ENCODE peak calls at places on chromosome 20, in ten cellular contexts. R, S, K, A, E, B, M, Y, V and O are unnamed samples.
A peak's percentile ranks its signal among the peaks of the same experiment; 100 is the strongest.

GRCh38 chr20:36105731-36106226 is 48.8 kb upstream of the EPB41L1 start:
- DNase-seq in R (no peak), S (no peak), K (no peak), A (no peak), E (no peak), B (no peak), M (no peak), Y (no peak), V (peak; percentile 80), O (no peak)

GRCh38 chr20:25057234-25058050 is 497 bp downstream of the ACSS1 start:
- DNase-seq in R (no peak), S (peak; percentile 39), K (no peak), A (peak; percentile 51), E (peak; percentile 7), B (peak; percentile 68), M (peak; percentile 74), Y (peak; percentile 69), V (peak; percentile 93), O (peak; percentile 60)

GRCh38 chr20:25018841-25019240 is 26.3 kb upstream of the APMAP start:
- DNase-seq in R (no peak), S (no peak), K (no peak), A (no peak), E (no peak), B (no peak), M (no peak), Y (no peak), V (peak; percentile 52), O (no peak)

GRCh38 chr20:63230800-63231268 is 4.9 kb upstream of the BIRC7 start:
- DNase-seq in R (peak; percentile 28), S (no peak), K (no peak), A (peak; percentile 68), E (peak; percentile 6), B (peak; percentile 41), M (no peak), Y (no peak), V (no peak), O (no peak)

GRCh38 chr20:10537850-10538480 is 102.9 kb downstream of the SLX4IP start:
- DNase-seq in R (no peak), S (peak; percentile 32), K (no peak), A (peak; percentile 46), E (no peak), B (no peak), M (no peak), Y (no peak), V (no peak), O (no peak)

GRCh38 chr20:53708129-53708968 is 114.7 kb upstream of the ZNF217 start:
- DNase-seq in R (no peak), S (no peak), K (peak; percentile 61), A (peak; percentile 91), E (no peak), B (no peak), M (peak; percentile 25), Y (peak; percentile 7), V (no peak), O (no peak)

GRCh38 chr20:51596656-51597388 is 54.3 kb upstream of the NFATC2 start:
- DNase-seq in R (no peak), S (no peak), K (no peak), A (peak; percentile 69), E (no peak), B (no peak), M (no peak), Y (no peak), V (no peak), O (no peak)

GRCh38 chr20:32966881-32967781 is 37.1 kb downstream of the SUN5 start:
- DNase-seq in R (no peak), S (no peak), K (peak; percentile 15), A (no peak), E (no peak), B (no peak), M (no peak), Y (no peak), V (peak; percentile 45), O (peak; percentile 51)

GRCh38 chr20:49385471-49385870 is 97.0 kb downstream of the KCNB1 start:
- DNase-seq in R (peak; percentile 25), S (peak; percentile 27), K (no peak), A (peak; percentile 47), E (peak; percentile 48), B (no peak), M (no peak), Y (no peak), V (no peak), O (no peak)

GRCh38 chr20:23245553-23246128 is 105.0 kb upstream of the NXT1 start:
- DNase-seq in R (no peak), S (peak; percentile 23), K (peak; percentile 30), A (peak; percentile 49), E (no peak), B (no peak), M (no peak), Y (no peak), V (peak; percentile 81), O (no peak)

GRCh38 chr20:54054516-54054915 is 15.9 kb downstream of the BCAS1 start:
- DNase-seq in R (no peak), S (peak; percentile 66), K (no peak), A (no peak), E (no peak), B (no peak), M (no peak), Y (no peak), V (no peak), O (no peak)

GRCh38 chr20:24651171-24651972 is 181.9 kb downstream of the SYNDIG1 start:
- DNase-seq in R (no peak), S (peak; percentile 23), K (no peak), A (peak; percentile 97), E (no peak), B (no peak), M (no peak), Y (no peak), V (no peak), O (no peak)

GRCh38 chr20:4154958-4155411 is 139.6 kb upstream of the RNF24 start:
- DNase-seq in R (no peak), S (no peak), K (no peak), A (no peak), E (no peak), B (no peak), M (no peak), Y (no peak), V (peak; percentile 61), O (no peak)

GRCh38 chr20:41047975-41048305 is 19.3 kb downstream of the TOP1 start:
- DNase-seq in R (no peak), S (peak; percentile 73), K (no peak), A (peak; percentile 22), E (no peak), B (no peak), M (no peak), Y (no peak), V (no peak), O (no peak)